ENCODE peak calls at places on chromosomes 13 and 19, in five cellular contexts. I, M, Z, P and S are unnamed samples.

GRCh38 chr13:42549555-42549941 is 24.4 kb upstream of the TNFSF11 start:
- DNase-seq in I (no peak), M (no peak), Z (no peak), P (no peak), S (no peak)

GRCh38 chr13:111399776-111400505 is 79.5 kb downstream of the TEX29 start:
- DNase-seq in I (no peak), M (no peak), Z (peak; percentile 15), P (peak; percentile 9), S (no peak)

GRCh38 chr13:82772802-82773201 is 1109.5 kb downstream of the SLITRK1 start:
- DNase-seq in I (no peak), M (peak; percentile 42), Z (no peak), P (no peak), S (no peak)

GRCh38 chr19:52336117-52336811 is at the start of gene ZNF610:
- DNase-seq in I (peak; percentile 69), M (peak; percentile 65), Z (peak; percentile 83), P (peak; percentile 95), S (peak; percentile 65)

GRCh38 chr13:71517004-71517403 is 350.0 kb downstream of the DACH1 start:
- DNase-seq in I (no peak), M (peak; percentile 18), Z (no peak), P (no peak), S (no peak)

GRCh38 chr19:49335784-49336481 is 727 bp downstream of the CD37 start:
- DNase-seq in I (no peak), M (no peak), Z (no peak), P (no peak), S (no peak)

GRCh38 chr19:472005-472858 is 11.4 kb upstream of the SHC2 start:
- DNase-seq in I (no peak), M (no peak), Z (no peak), P (no peak), S (no peak)

GRCh38 chr13:112773601-112774447 is 84.0 kb downstream of the ATP11A start:
- DNase-seq in I (no peak), M (peak; percentile 29), Z (no peak), P (no peak), S (no peak)

GRCh38 chr13:26855071-26855470 is 94.5 kb upstream of the GPR12 start:
- DNase-seq in I (no peak), M (no peak), Z (no peak), P (no peak), S (no peak)

GRCh38 chr13:110433014-110433413 is 125.9 kb downstream of the COL4A2 start:
- DNase-seq in I (no peak), M (no peak), Z (peak; percentile 72), P (no peak), S (no peak)

GRCh38 chr13:41075034-41075433 is 13.7 kb downstream of the WBP4 start:
- DNase-seq in I (no peak), M (no peak), Z (no peak), P (no peak), S (peak; percentile 53)

GRCh38 chr13:64413529-64413928 is 2816.6 kb downstream of the PCDH9 start:
- DNase-seq in I (no peak), M (no peak), Z (no peak), P (no peak), S (no peak)

DNA sequence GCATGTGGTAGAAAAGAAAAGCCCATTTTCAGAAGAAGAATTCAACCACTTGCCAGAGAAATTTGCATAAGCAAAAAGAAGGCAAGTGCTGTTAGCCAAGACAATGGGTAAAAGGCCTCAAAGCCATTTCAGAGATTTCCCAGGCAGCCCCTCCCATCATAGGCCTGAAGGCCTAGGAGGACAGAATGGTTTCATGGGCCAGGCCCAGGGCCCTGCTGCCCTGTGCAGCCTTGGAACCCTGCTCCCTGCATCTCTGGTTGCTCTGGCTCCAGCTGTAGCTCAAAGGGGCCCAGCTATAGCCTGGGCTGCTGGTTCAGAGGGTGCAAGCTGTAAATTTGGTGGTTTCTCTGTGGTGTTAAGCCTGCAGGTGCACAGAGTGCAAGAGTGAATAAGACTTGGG is 212.8 kb downstream of the EFNB2 start:
- DNase-seq in I (no peak), M (no peak), Z (no peak), P (no peak), S (no peak)
- H3K27ac ChIP-seq in I (no peak overlapping the region), M (no peak overlapping the region), Z (no peak overlapping the region), P (no peak overlapping the region), S (no peak overlapping the region)

GRCh38 chr19:7366701-7367420 is 18.1 kb downstream of the ARHGEF18 start:
- DNase-seq in I (no peak), M (peak; percentile 51), Z (no peak), P (no peak), S (peak; percentile 45)
- TF ChIP-seq CTCF in I (peak; percentile 33), M (peak; percentile 76), Z (peak; percentile 23), P (no peak), S (peak; percentile 23)

DNA sequence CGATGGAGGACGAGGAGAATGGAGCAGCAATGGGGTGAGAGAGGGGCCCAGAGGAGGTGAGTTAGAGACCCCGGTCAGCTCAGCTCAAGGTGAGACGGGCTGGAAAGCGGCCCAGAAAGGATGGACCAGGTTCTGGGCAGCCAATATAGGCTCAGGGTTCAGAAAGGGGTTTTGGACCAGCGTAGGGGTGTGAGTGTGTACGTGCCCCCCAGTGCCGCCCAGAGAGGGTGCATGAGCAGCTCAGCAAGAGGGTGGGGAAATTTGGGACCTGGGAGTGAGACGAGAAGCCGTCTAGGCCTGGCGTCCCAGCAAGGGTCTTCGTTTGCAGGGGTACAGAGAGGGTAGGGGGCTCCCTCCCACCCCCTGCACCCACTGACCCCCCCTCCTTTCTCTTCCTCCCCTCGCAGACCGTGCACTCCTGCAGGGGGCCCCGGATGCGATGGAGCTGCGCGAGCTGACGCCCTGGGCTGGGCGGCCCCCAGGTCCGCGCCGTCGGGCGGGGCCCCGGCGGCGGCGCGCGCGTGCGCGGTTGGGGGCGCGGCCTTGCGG is 12.1 kb downstream of the FUT6 start:
- DNase-seq in I (no peak), M (no peak), Z (no peak), P (no peak), S (no peak)
- H3K27ac ChIP-seq in I (no peak overlapping the region), M (no peak overlapping the region), Z (no peak overlapping the region), P (no peak overlapping the region), S (peak overlapping the region; percentile 89)

DNA sequence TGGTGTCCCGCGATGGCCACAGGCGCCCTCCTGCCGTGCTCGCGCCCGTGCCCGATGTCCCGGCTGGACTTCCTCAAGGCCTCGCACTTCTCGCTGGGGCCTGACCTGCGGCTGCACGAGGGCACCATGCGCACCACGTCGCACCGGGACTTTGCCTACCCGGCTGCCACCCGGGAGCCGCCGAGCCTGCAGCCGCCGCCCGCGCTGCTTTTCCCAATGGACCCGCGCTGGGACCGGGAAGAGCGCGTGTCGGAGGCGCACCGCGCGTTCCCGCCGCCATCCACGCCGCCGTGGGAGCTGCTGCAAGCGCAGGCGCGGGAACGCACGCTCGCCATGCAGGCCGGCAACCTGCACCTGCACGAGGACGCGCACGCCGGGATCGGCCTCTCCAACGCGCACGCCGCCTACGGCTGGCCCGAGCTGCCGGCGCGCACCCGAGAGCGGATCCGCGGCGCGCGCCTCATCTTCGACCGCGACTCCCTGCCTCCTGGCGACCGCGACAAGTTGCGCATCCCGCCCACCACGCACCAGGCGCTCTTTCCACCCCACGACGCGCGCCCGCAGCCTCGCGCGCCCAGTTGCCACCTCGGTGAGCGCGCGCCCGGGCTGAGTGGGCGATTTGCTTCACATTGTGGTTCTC is 12.1 kb upstream of the PEX11G start:
- DNase-seq in I (no peak), M (peak; percentile 38), Z (no peak), P (peak; percentile 81), S (peak; percentile 63)
- TF ChIP-seq CTCF in I (no peak), M (no peak), Z (no peak), P (no peak), S (no peak)

DNA sequence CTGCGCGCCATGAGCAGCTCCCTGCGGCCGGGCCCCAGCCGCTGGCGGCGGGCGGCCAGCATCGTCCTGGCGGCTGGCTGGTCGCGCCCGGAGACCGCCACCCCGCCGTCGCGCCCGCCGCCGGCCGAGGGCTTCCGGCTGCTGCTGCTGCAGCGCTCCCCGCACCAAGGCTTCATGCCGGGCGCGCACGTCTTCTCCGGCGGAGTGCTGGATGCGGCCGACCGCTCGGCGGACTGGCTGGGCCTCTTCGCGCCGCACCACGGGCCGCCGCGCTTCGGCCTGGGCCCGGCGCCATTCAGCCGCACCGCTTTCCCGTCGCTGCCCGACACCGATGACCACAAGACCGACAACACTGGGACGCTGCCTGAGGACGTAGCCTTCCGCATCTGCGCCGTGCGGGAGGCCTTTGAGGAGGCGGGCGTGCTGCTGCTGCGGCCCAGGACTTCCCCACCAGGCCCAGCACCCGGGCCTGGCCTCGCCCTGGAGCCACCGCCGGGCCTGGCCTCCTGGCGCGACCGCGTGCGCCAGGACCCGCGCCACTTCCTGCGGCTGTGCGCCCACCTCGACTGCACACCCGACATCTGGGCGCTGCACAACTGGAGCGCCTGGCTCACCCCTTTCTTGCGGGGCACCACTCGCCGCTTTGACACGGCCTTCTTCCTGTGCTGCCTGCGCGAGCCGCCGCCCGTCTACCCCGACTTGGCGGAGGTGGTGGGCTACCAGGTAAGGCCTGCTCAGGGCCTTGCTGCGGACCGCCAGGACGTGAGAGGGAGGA is 518 bp downstream of the NUDT19 start:
- DNase-seq in I (no peak), M (peak; percentile 54), Z (peak; percentile 51), P (peak; percentile 66), S (no peak)
- H3K27ac ChIP-seq in I (peak overlapping the region; percentile 61), M (peak overlapping the region; percentile 52), Z (peak overlapping the region; percentile 90), P (peak overlapping the region; percentile 18), S (peak overlapping the region; percentile 86)

GRCh38 chr19:9640956-9641355 is 19.9 kb upstream of the ZNF561 start:
- DNase-seq in I (no peak), M (no peak), Z (no peak), P (no peak), S (no peak)

GRCh38 chr19:9644472-9644871 is 23.4 kb upstream of the ZNF561 start:
- DNase-seq in I (no peak), M (no peak), Z (no peak), P (no peak), S (no peak)

GRCh38 chr19:9641810-9642209 is 20.8 kb upstream of the ZNF561 start:
- DNase-seq in I (no peak), M (no peak), Z (no peak), P (no peak), S (no peak)

GRCh38 chr19:9650345-9650744 is 24.6 kb downstream of the ZNF562 start:
- DNase-seq in I (no peak), M (no peak), Z (no peak), P (no peak), S (no peak)

DNA sequence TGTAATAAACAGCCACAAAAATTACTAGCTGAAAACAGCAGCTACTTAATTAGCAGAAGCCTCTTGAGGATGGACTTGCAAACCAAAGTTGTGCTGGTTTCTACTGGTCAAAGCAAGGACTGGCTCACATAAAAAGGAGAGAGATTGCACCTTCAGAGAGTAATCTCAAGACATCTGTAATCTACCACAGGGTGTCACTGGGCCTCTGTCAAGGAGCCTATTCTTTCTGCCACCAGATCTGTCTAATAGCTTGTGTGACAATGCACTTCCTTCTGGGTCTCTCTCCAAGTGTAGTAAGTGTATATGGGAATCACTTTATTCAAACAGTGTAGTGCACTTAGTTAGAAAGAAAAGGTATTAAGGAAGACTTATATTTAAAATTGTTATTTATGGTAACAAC is 24.4 kb upstream of the ZNF561 start:
- DNase-seq in I (no peak), M (no peak), Z (no peak), P (no peak), S (no peak)
- TF ChIP-seq CTCF in I (no peak), M (peak; percentile 18), Z (no peak), P (no peak), S (no peak)

GRCh38 chr13:63351533-63351932 is 1935.9 kb upstream of the PCDH20 start:
- DNase-seq in I (no peak), M (peak; percentile 4), Z (no peak), P (no peak), S (no peak)
- H3K27ac ChIP-seq in I (no peak overlapping the region), M (no peak overlapping the region), Z (no peak overlapping the region), P (no peak overlapping the region), S (no peak overlapping the region)

GRCh38 chr19:55504252-55504603 is 16.0 kb downstream of the SSC5D start:
- DNase-seq in I (no peak), M (no peak), Z (no peak), P (no peak), S (no peak)
- TF ChIP-seq CTCF in I (no peak), M (no peak), Z (no peak), P (no peak), S (peak; percentile 50)